ENCODE peak calls at places on chromosomes 11 and 22, in four cellular contexts. W, B, X and U are unnamed samples.

GRCh38 chr22:44305888-44306287 is 6.9 kb downstream of the SHISAL1 start:
- DNase-seq in W (no peak), B (no peak), X (no peak), U (no peak)

GRCh38 chr22:33271390-33272161 is 213.4 kb upstream of the SYN3 start:
- DNase-seq in X (no peak), W (no peak), B (no peak), U (peak; percentile 95)

GRCh38 chr11:12160680-12161079 is 50.3 kb downstream of the MICAL2 start:
- DNase-seq in X (no peak), W (no peak), B (no peak), U (no peak)

GRCh38 chr22:30396871-30397655 is at the start of gene SEC14L2:
- DNase-seq in W (no peak), B (peak; percentile 33), X (no peak), U (no peak)

GRCh38 chr22:39226353-39226752 is 18.4 kb downstream of the PDGFB start:
- DNase-seq in B (no peak), X (no peak), W (no peak), U (no peak)

GRCh38 chr11:48063424-48063978 is 83.1 kb downstream of the PTPRJ start:
- DNase-seq in X (no peak), B (peak; percentile 78), W (no peak), U (no peak)

GRCh38 chr22:43228330-43228729 is 41.4 kb upstream of the TTLL12 start:
- DNase-seq in B (peak; percentile 53), W (peak; percentile 59), X (no peak), U (no peak)

GRCh38 chr11:63663809-63664208 is 7.4 kb downstream of the ATL3 start:
- DNase-seq in X (no peak), B (peak; percentile 38), W (no peak), U (no peak)

GRCh38 chr11:67376421-67376820 is 3.0 kb upstream of the CLCF1 start:
- DNase-seq in B (no peak), W (no peak), X (no peak), U (no peak)

GRCh38 chr11:112784323-112785073 is 176.7 kb upstream of the NCAM1 start:
- DNase-seq in B (no peak), X (no peak), W (peak; percentile 16), U (no peak)

GRCh38 chr11:69538840-69539239 is 57.4 kb downstream of the LINC01488 start:
- DNase-seq in B (no peak), W (peak; percentile 3), X (no peak), U (no peak)

GRCh38 chr11:119905162-119905561 is 176.2 kb upstream of the NECTIN1 start:
- DNase-seq in X (no peak), B (no peak), W (no peak), U (no peak)

GRCh38 chr11:74847895-74848294 is 99.2 kb downstream of the RNF169 start:
- DNase-seq in B (no peak), W (no peak), X (no peak), U (no peak)

GRCh38 chr11:61352038-61352437 is 9.6 kb downstream of the CYB561A3 start:
- DNase-seq in B (no peak), W (no peak), X (no peak), U (no peak)

GRCh38 chr11:120066738-120067303 is 71.1 kb downstream of the TRIM29 start:
- DNase-seq in B (no peak), W (no peak), X (no peak), U (no peak)

GRCh38 chr11:128956401-128957203 is 13.9 kb upstream of the TP53AIP1 start:
- DNase-seq in B (peak; percentile 76), W (peak; percentile 42), X (peak; percentile 74), U (peak; percentile 45)

GRCh38 chr22:36073476-36073875 is 44.9 kb upstream of the RBFOX2 start:
- DNase-seq in B (no peak), X (no peak), W (no peak), U (no peak)

GRCh38 chr11:46106530-46107407 is 14.5 kb downstream of the PHF21A start:
- DNase-seq in B (no peak), W (no peak), X (no peak), U (no peak)

GRCh38 chr22:30694638-30695350 is at the start of gene OSBP2:
- DNase-seq in W (peak; percentile 75), X (no peak), B (peak; percentile 9), U (no peak)

GRCh38 chr11:125433454-125434121 is 62.5 kb downstream of the FEZ1 start:
- DNase-seq in W (peak; percentile 58), X (peak; percentile 15), B (peak; percentile 54), U (no peak)

GRCh38 chr11:70343631-70344030 is 54.7 kb upstream of the CTTN start:
- DNase-seq in W (no peak), X (no peak), B (no peak), U (no peak)

GRCh38 chr11:108895579-108896480 is 231.0 kb downstream of the DDX10 start:
- DNase-seq in B (peak; percentile 61), X (peak; percentile 16), W (no peak), U (peak; percentile 39)

GRCh38 chr22:40525250-40525884 is 111.2 kb downstream of the MRTFA start:
- DNase-seq in B (peak; percentile 65), W (peak; percentile 20), X (peak; percentile 31), U (no peak)

GRCh38 chr11:66277475-66278391 is at the start of gene CNIH2:
- DNase-seq in B (no peak), W (peak; percentile 79), X (no peak), U (no peak)

GRCh38 chr11:8610532-8611116 is 16.6 kb upstream of the STK33 start:
- DNase-seq in W (no peak), B (no peak), X (no peak), U (no peak)

GRCh38 chr11:130449246-130449990 is 973 bp downstream of the ADAMTS15 start:
- DNase-seq in B (no peak), W (no peak), X (no peak), U (no peak)

GRCh38 chr11:78672850-78673641 is 98.4 kb upstream of the NARS2 start:
- DNase-seq in X (no peak), W (no peak), B (no peak), U (no peak)

GRCh38 chr22:24434472-24435322 is 7.3 kb downstream of the ADORA2A start:
- DNase-seq in X (no peak), W (no peak), B (no peak), U (peak; percentile 92)

GRCh38 chr11:69251639-69252493 is 42.1 kb upstream of the MYEOV start:
- DNase-seq in W (peak; percentile 20), B (no peak), X (peak; percentile 52), U (no peak)

GRCh38 chr22:36449776-36450175 is 31.7 kb downstream of the TXN2 start:
- DNase-seq in W (no peak), B (no peak), X (no peak), U (no peak)

GRCh38 chr11:81874627-81875026 is 859.0 kb downstream of the FAM181B start:
- DNase-seq in W (no peak), X (no peak), B (no peak), U (peak; percentile 44)

GRCh38 chr11:65383778-65384177 is 1.3 kb upstream of the SLC25A45 start:
- DNase-seq in W (no peak), B (no peak), X (peak; percentile 87), U (no peak)

GRCh38 chr11:76616676-76617552 is 53.6 kb downstream of the LRRC32 start:
- DNase-seq in W (no peak), X (no peak), B (no peak), U (no peak)

GRCh38 chr11:75342231-75342918 is 9.1 kb downstream of the ARRB1 start:
- DNase-seq in W (no peak), X (no peak), B (no peak), U (no peak)

GRCh38 chr11:2443406-2443805 is 908 bp downstream of the TRPM5 start:
- DNase-seq in B (no peak), X (no peak), W (no peak), U (no peak)

GRCh38 chr11:16923987-16924386 is 90.2 kb downstream of the PLEKHA7 start:
- DNase-seq in X (no peak), B (no peak), W (peak; percentile 22), U (no peak)

GRCh38 chr22:30201970-30202369 is 44.6 kb downstream of the LIF start:
- DNase-seq in B (no peak), W (no peak), X (no peak), U (no peak)

GRCh38 chr11:8225589-8226036 is 38.1 kb downstream of the LMO1 start:
- DNase-seq in B (peak; percentile 58), X (peak; percentile 39), W (peak; percentile 91), U (no peak)

GRCh38 chr11:96199563-96200025 is 143.4 kb downstream of the MAML2 start:
- DNase-seq in X (no peak), B (no peak), W (no peak), U (no peak)
- TF ChIP-seq SMC3 in X (no peak), B (no peak), W (no peak), U (no peak)

GRCh38 chr22:37999640-38000272 is 15.4 kb upstream of the SOX10 start:
- DNase-seq in W (peak; percentile 23), B (no peak), X (no peak), U (no peak)
- TF ChIP-seq MAX in W (no peak), B (no peak), X (no peak), U (no peak)

DNA sequence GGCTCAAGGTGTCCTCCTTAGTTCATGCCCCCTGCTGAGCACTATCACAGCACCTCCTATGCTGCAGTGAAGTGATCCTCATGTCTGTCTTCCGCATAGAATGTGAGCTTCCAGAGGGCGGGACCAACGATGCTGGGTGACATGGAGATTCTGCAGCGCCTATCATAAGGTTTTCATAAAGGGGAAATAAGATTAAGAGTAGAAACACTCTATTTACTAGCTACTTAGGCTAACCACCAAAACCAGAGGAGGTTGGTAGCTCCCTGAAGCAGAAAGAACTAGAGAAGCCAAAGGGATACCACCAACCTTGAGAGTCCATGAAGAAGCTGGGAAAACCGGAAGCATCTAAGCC is 39.3 kb upstream of the POU2AF1 start:
- DNase-seq in B (no peak), W (no peak), X (no peak), U (no peak)
- TF ChIP-seq SMC3 in B (no peak), W (no peak), X (no peak), U (no peak)

DNA sequence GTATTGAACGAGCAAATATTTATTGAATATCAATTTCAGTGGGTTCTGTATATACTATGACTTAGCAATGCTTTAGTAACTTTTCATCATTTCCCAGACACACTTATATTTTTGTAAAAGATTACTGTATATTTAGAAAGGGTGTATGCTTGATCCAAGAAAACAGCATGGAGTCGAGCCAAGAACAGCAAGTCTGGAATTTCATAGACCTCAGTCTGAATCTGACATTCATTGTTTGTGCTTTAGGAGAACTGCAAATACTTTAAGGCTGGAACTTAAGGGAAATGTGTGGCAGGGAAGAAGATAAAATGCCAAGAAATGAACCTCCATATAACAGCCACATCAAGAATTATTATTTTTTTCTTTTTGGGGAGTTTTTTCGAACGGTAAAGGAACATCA is 1156.8 kb downstream of the LRRC4C start:
- DNase-seq in X (no peak), W (no peak), B (no peak), U (no peak)
- TF ChIP-seq MAX in X (no peak), W (no peak), B (no peak), U (no peak)

GRCh38 chr11:44840526-44840925 is 110.2 kb downstream of the TP53I11 start:
- DNase-seq in B (no peak), X (no peak), W (no peak), U (no peak)

GRCh38 chr11:44839458-44840084 is 111.1 kb downstream of the TP53I11 start:
- DNase-seq in W (no peak), B (no peak), X (no peak), U (no peak)

GRCh38 chr11:44837650-44838049 is 110.9 kb downstream of the TSPAN18 start:
- DNase-seq in B (no peak), W (no peak), X (no peak), U (no peak)

GRCh38 chr11:44840085-44840478 is 110.6 kb downstream of the TP53I11 start:
- DNase-seq in X (no peak), W (no peak), B (no peak), U (no peak)

GRCh38 chr11:44842219-44842618 is 108.5 kb downstream of the TP53I11 start:
- DNase-seq in X (no peak), B (no peak), W (no peak), U (no peak)
- TF ChIP-seq SMC3 in X (no peak), B (no peak), W (no peak), U (no peak)